ENCODE peak calls at places on chromosome 3, in nine cellular contexts. D is amniotic stem cell; E is HFF-Myc; Z is stimulated activated CD8-positive, alpha-beta memory T cell treated with anti-CD3 and anti-CD28 coated beads, Interleukin-7, amount 100 ng/mL, for 1 hour; R is endothelial cell; O is HTR-8/SVneo; N is CD4-positive, alpha-beta T cell; T is HFFc6; I is astrocyte of the spinal cord. K is an unnamed sample.

GRCh38 chr3:36511761-36512496 is 131.6 kb downstream of the STAC start:
- DNase-seq in D (no peak), E (no peak), Z (no peak), R (no peak), O (no peak), N (no peak), T (no peak), I (no peak), K (no peak)

GRCh38 chr3:180433172-180433571 is 168.8 kb upstream of the TTC14 start:
- DNase-seq in D (no peak), E (no peak), Z (no peak), R (no peak), O (peak; percentile 1), N (no peak), T (peak; percentile 89), I (peak; percentile 76), K (no peak)

GRCh38 chr3:143139786-143140185 is 20.2 kb downstream of the CHST2 start:
- DNase-seq in D (no peak), E (no peak), Z (no peak), R (no peak), O (peak; percentile 18), N (no peak), T (peak; percentile 15), I (no peak), K (no peak)

GRCh38 chr3:165883866-165884478 is 46.7 kb upstream of the BCHE start:
- DNase-seq in D (no peak), E (no peak), Z (no peak), R (no peak), O (no peak), N (no peak), T (no peak), I (no peak), K (no peak)

GRCh38 chr3:72145506-72146380 is 360.8 kb upstream of the PROK2 start:
- DNase-seq in D (peak; percentile 7), E (no peak), Z (no peak), R (peak; percentile 22), O (no peak), N (no peak), T (peak; percentile 25), I (peak; percentile 68), K (no peak)

GRCh38 chr3:111325160-111325707 is 216.8 kb upstream of the CD96 start:
- DNase-seq in D (no peak), E (no peak), Z (no peak), R (no peak), O (no peak), N (no peak), T (no peak), I (no peak), K (no peak)

GRCh38 chr3:51711352-51712019 is 4.6 kb downstream of the GRM2 start:
- DNase-seq in D (no peak), E (no peak), Z (no peak), R (no peak), O (no peak), N (no peak), T (no peak), I (no peak), K (no peak)

GRCh38 chr3:69226071-69226470 is 103.7 kb upstream of the LMOD3 start:
- DNase-seq in D (no peak), E (no peak), Z (no peak), R (no peak), O (no peak), N (no peak), T (no peak), I (no peak), K (no peak)

K was measured in Panc1.